ENCODE peak calls at places on chromosome 17, in four cellular contexts. X is GM12878, B is A549, N is HepG2. G is an unnamed sample.

GRCh38 chr17:60610481-60610880 is 10.5 kb downstream of the PPM1D start:
- DNase-seq in X (no peak), B (no peak), N (no peak), G (no peak)

GRCh38 chr17:17120294-17120693 is 78.0 kb downstream of the MPRIP start:
- DNase-seq in X (no peak), B (no peak), N (no peak), G (no peak)

GRCh38 chr17:45341389-45342158 is 24.8 kb upstream of the MAP3K14 start:
- DNase-seq in X (no peak), B (peak), N (peak), G (peak)

GRCh38 chr17:37737971-37738370 is 6.9 kb downstream of the HNF1B start:
- DNase-seq in X (no peak), B (no peak), N (no peak), G (no peak)

GRCh38 chr17:57636274-57636673 is 108.8 kb downstream of the CCDC182 start:
- DNase-seq in X (no peak), B (no peak), N (no peak), G (no peak)

GRCh38 chr17:12859520-12859919 is 70.2 kb downstream of the ARHGAP44 start:
- DNase-seq in X (peak), B (no peak), N (no peak), G (no peak)

GRCh38 chr17:19304209-19304608 is 58.3 kb downstream of the B9D1 start:
- DNase-seq in X (no peak), B (no peak), N (peak), G (peak)

GRCh38 chr17:58680038-58680369 is 11.8 kb downstream of the TEX14 start:
- DNase-seq in X (no peak), B (no peak), N (no peak), G (no peak)

GRCh38 chr17:8007836-8008235 is 5.4 kb downstream of the GUCY2D start:
- DNase-seq in X (no peak), B (no peak), N (no peak), G (no peak)

GRCh38 chr17:63378411-63379076 is 67.6 kb downstream of the CYB561 start:
- DNase-seq in X (no peak), B (no peak), N (no peak), G (peak)

GRCh38 chr17:5283531-5284315 is 1.6 kb downstream of the RABEP1 start:
- DNase-seq in X (no peak), B (no peak), N (no peak), G (no peak)

GRCh38 chr17:44204453-44204882 is 4.8 kb upstream of the ATXN7L3 start:
- DNase-seq in X (no peak), B (no peak), N (no peak), G (peak)

GRCh38 chr17:21058098-21058893 is 15.5 kb upstream of the USP22 start:
- DNase-seq in X (no peak), B (no peak), N (no peak), G (no peak)

GRCh38 chr17:7133424-7133823 is 18.8 kb upstream of the ASGR2 start:
- DNase-seq in X (peak), B (no peak), N (peak), G (peak)

GRCh38 chr17:2364132-2365116 is 27.1 kb downstream of the SGSM2 start:
- DNase-seq in X (no peak), B (no peak), N (no peak), G (no peak)

GRCh38 chr17:34306466-34306865 is 12.8 kb upstream of the CCL8 start:
- DNase-seq in X (no peak), B (peak), N (no peak), G (peak)

GRCh38 chr17:41982026-41982989 is 15.7 kb downstream of the CNP start:
- DNase-seq in X (no peak), B (no peak), N (no peak), G (no peak)

GRCh38 chr17:8105957-8106398 is 12.3 kb downstream of the ALOXE3 start:
- DNase-seq in X (no peak), B (no peak), N (no peak), G (no peak)

GRCh38 chr17:43212641-43213490 is 1.2 kb downstream of the TMEM106A start:
- DNase-seq in X (peak), B (no peak), N (no peak), G (no peak)

DNA sequence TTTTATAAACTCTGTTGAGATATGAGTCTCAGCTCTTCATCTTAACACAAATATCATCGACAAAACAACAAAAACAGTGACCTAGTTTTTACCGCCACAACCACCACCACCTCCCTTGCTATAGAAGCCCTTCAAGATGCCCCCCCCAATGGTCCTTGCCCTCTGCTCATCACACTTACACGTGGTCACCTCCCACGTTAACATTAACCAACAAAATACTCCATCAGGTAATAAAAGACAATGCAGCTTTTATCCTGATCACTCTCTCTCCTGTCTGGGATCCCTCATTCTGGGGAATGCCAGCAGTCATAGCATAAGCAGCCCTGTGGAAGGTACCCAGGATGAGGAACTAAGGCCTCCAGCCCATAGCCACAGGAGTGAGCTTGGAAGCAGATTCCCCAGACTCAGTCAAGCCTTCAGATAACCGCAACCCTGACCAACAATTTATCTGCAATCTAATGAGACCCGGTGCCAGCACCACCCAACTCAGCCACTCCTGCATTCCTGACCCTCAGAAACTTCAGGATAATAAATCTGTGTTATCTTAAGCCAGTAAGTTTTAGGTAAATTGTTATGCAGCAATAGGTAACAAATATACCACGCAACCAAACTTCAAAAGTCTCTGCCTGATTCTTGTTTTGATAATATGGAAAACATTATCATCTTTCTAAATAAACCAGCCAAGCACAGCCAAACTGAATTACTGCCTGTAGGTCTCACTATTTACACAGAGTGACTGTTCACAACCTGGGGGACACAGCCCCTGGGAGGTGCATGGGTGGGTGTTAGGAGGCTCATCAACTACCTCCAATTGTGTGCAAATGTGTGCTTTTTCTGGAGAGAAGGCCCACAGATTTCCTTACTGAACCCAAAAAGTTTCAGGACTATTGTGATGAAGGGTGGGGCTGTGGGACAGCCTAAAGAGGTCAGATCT is 6.1 kb downstream of the PECAM1 start:
- DNase-seq in X (no peak), B (no peak), N (peak), G (no peak)
- H3K4me3 ChIP-seq in X (no peak), B (no peak), N (peak), G (no peak)

DNA sequence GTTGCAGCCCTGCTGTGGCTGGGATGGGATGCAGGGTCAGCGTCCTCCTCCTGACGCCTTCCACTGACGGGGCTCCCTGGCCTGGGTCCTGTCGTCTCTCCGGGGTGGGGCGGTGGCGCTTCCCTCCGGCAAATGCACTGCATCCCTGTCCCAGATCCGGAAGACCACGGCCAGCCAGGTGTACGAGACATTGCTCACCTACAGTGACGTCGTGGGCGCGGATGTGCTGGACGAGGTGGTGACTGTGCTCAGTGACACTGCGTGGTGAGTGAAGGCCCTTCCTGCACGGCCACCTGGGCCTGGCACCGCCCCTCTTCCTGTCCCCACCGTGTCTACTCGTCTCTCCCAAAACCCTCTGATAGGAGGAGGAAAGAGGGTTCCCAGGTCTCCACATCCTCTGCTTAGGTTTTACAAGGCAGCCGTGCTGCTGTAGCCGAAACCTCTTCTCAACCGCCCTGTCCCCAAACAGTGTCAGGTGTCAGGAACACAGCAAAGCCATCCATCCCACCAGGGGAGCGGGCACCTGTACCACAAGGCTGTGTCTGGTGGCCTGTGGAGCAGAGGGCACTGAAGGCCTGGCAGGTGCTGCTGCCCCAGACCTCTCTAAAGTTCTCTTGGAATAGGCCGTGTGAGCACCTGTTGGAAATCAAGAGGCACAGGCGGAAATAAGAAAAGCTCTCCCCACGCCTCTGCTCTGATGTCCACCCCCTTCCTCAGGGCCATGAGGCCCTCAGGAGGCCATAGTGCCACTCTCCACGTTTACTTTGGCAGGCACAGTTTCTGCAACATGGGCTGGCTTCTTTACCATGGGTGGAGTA is 99.6 kb upstream of the ZNF750 start:
- DNase-seq in X (no peak), B (no peak), N (no peak), G (no peak)
- TF ChIP-seq ESRRA in X (no peak), B (no peak), N (no peak), G (no peak)

GRCh38 chr17:9615486-9615885 is 29.8 kb upstream of the USP43 start:
- DNase-seq in X (no peak), B (no peak), N (peak), G (no peak)

GRCh38 chr17:9611557-9611956 is 33.8 kb upstream of the USP43 start:
- DNase-seq in X (no peak), B (no peak), N (no peak), G (no peak)

GRCh38 chr17:9606453-9606852 is 30.0 kb downstream of the CFAP52 start:
- DNase-seq in X (no peak), B (no peak), N (no peak), G (no peak)

DNA sequence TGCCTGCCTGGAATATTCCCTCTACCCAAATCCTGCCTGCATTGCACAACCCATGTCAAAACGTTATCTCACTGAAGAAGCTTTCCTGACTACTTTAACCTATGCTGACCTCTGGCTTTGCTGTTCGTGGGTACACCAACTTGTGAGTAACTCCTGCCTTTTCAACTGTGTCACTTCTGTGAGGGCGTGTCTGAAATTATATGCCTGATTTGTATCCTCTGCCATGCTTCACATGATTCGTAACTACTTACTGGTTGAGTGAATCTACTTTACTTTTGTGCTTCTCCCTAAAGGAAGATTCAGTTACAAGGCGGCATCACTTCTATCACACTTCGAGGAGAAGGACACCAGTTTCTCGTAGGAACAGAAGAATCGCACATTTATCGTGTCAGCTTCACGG is 33.3 kb upstream of the USP43 start:
- DNase-seq in X (no peak), B (no peak), N (no peak), G (no peak)
- TF ChIP-seq SMC3 in X (no peak), B (no peak), N (no peak), G (no peak)

DNA sequence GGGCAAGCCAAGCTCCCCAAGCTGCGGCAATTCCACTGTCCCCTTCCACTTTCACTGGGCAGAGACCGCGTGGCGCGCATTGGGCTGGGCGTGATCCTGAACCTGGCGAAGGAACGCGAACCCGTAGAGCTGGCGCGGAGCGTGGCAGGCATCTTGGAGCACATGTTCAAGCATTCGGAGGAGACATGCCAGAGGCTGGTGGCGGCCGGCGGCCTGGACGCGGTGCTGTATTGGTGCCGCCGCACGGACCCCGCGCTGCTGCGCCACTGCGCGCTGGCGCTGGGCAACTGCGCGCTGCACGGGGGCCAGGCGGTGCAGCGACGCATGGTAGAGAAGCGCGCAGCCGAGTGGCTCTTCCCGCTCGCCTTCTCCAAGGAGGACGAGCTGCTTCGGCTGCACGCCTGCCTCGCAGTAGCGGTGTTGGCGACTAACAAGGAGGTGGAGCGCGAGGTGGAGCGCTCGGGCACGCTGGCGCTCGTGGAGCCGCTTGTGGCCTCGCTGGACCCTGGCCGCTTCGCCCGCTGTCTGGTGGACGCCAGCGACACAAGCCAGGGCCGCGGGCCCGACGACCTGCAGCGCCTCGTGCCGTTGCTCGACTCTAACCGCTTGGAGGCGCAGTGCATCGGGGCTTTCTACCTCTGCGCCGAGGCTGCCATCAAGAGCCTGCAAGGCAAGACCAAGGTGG is 9.8 kb downstream of the SARM1 start:
- DNase-seq in X (no peak), B (no peak), N (no peak), G (peak)
- H3K4me3 ChIP-seq in X (no peak), B (no peak), N (no peak), G (no peak)

DNA sequence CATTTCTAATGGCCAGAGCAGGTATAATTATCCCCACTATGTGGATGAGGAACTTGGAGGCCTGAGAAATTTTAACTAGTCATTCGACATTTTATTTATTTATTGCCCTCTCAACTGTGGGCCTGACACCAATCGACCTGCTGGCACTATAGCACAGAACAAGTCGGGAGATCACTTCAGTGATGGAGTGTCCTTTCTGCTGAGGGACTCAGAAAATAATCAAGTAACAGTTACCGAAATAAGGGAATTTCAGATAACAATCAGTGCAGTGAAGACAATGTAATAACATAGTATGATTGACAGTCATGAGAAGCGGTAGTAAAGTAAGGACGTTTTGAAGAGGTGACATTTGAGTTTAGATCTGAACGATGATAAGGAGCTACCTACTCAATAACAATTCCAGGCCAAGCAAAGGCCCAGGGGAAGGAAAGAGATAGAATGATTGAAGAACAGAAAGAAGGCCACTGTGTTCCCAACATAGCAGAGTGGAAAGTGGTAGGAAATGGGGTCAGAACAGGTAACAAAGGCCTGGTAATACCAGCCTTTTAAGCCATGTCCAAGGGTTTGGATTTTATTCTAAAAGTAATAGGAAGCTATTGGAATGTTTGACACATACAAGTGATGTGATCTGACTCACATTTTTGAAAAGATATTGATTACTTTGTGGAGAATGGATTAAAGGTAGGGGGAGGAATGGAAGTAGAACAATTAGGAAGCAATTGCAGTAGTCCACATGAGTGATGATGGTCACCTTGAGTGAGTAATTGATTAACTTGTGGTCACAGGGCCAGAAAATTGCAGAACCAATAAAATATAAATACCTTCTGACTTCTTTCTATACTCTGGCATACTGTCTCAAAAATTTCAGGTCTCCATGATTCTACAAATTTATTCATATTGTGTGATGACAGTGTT is 1.4 kb downstream of the STXBP4 start:
- DNase-seq in X (no peak), B (no peak), N (peak), G (peak)
- TF ChIP-seq ESRRA in X (no peak), B (no peak), N (no peak), G (no peak)

GRCh38 chr17:81409190-81409935 is 14.1 kb downstream of the BAHCC1 start:
- DNase-seq in X (no peak), B (no peak), N (no peak), G (peak)
- TF ChIP-seq SMC3 in X (no peak), B (no peak), N (no peak), G (peak)